ENCODE peak calls at places on chromosomes 1 and 21, in four cellular contexts. One of them, this sample, is unnamed.

GRCh38 chr1:182707116-182707515 is 22.7 kb upstream of the RGS8 start:
- DNase-seq in WTC11: no peak
- DNase-seq in K562: no peak
- DNase-seq in HepG2: no peak
- DNase-seq in this sample: no peak

GRCh38 chr1:15736035-15736665 is at the start of gene SLC25A34:
- DNase-seq in WTC11: peak; percentile 41
- DNase-seq in K562: no peak
- DNase-seq in HepG2: peak; percentile 42
- DNase-seq in this sample: no peak

GRCh38 chr21:26708223-26708800 is 135.2 kb upstream of the CYYR1 start:
- DNase-seq in WTC11: no peak
- DNase-seq in K562: no peak
- DNase-seq in HepG2: no peak
- DNase-seq in this sample: no peak

GRCh38 chr1:5820026-5820421 is 172.2 kb downstream of the NPHP4 start:
- DNase-seq in WTC11: no peak
- DNase-seq in K562: no peak
- DNase-seq in HepG2: no peak
- DNase-seq in this sample: no peak

GRCh38 chr1:63893976-63894375 is 120.2 kb downstream of the ROR1 start:
- DNase-seq in WTC11: no peak
- DNase-seq in K562: no peak
- DNase-seq in HepG2: no peak
- DNase-seq in this sample: no peak

GRCh38 chr1:204972461-204972860 is 70.6 kb upstream of the CNTN2 start:
- DNase-seq in WTC11: no peak
- DNase-seq in K562: no peak
- DNase-seq in HepG2: no peak
- DNase-seq in this sample: no peak

GRCh38 chr21:17679002-17679600 is 66.4 kb upstream of the BTG3 start:
- DNase-seq in WTC11: no peak
- DNase-seq in K562: peak; percentile 54
- DNase-seq in HepG2: peak; percentile 57
- DNase-seq in this sample: peak; percentile 48

GRCh38 chr1:165897326-165898303 is 70.2 kb downstream of the UCK2 start:
- DNase-seq in WTC11: no peak
- DNase-seq in K562: no peak
- DNase-seq in HepG2: no peak
- DNase-seq in this sample: no peak

GRCh38 chr1:110380667-110381283 is 10.1 kb downstream of the SLC16A4 start:
- DNase-seq in WTC11: no peak
- DNase-seq in K562: no peak
- DNase-seq in HepG2: no peak
- DNase-seq in this sample: no peak

GRCh38 chr21:38255718-38256117 is 1.1 kb upstream of the KCNJ15 start:
- DNase-seq in WTC11: no peak
- DNase-seq in K562: no peak
- DNase-seq in HepG2: no peak
- DNase-seq in this sample: no peak

GRCh38 chr1:8113257-8114220 is 87.4 kb upstream of the ERRFI1 start:
- DNase-seq in WTC11: no peak
- DNase-seq in K562: no peak
- DNase-seq in HepG2: no peak
- DNase-seq in this sample: no peak

GRCh38 chr1:22289251-22289995 is 146.5 kb upstream of the WNT4 start:
- DNase-seq in WTC11: no peak
- DNase-seq in K562: no peak
- DNase-seq in HepG2: no peak
- DNase-seq in this sample: no peak

GRCh38 chr21:24123785-24124184 is 1483.5 kb downstream of the MRPL39 start:
- DNase-seq in WTC11: no peak
- DNase-seq in K562: no peak
- DNase-seq in HepG2: no peak
- DNase-seq in this sample: no peak

GRCh38 chr1:100950776-100951175 is 54.9 kb downstream of the SLC30A7 start:
- DNase-seq in WTC11: peak; percentile 13
- DNase-seq in K562: no peak
- DNase-seq in HepG2: no peak
- DNase-seq in this sample: no peak

GRCh38 chr1:16980473-16981268 is at the start of gene MFAP2:
- DNase-seq in WTC11: peak; percentile 66
- DNase-seq in K562: no peak
- DNase-seq in HepG2: no peak
- DNase-seq in this sample: no peak

GRCh38 chr1:21622466-21623315 is 46.5 kb downstream of the RAP1GAP start:
- DNase-seq in WTC11: peak; percentile 64
- DNase-seq in K562: peak; percentile 85
- DNase-seq in HepG2: no peak
- DNase-seq in this sample: no peak

GRCh38 chr1:41504126-41505035 is 19.9 kb upstream of the EDN2 start:
- DNase-seq in WTC11: no peak
- DNase-seq in K562: peak; percentile 45
- DNase-seq in HepG2: no peak
- DNase-seq in this sample: no peak

GRCh38 chr1:178307264-178307663 is 189.5 kb downstream of the CLEC20A start:
- DNase-seq in WTC11: no peak
- DNase-seq in K562: no peak
- DNase-seq in HepG2: no peak
- DNase-seq in this sample: no peak

GRCh38 chr1:19484793-19485361 is 462 bp downstream of the CAPZB start:
- DNase-seq in WTC11: peak; percentile 32
- DNase-seq in K562: peak; percentile 57
- DNase-seq in HepG2: no peak
- DNase-seq in this sample: no peak

GRCh38 chr1:109630081-109630880 is 10.6 kb downstream of the AMPD2 start:
- DNase-seq in WTC11: peak; percentile 67
- DNase-seq in K562: peak; percentile 77
- DNase-seq in HepG2: no peak
- DNase-seq in this sample: no peak

GRCh38 chr1:201724760-201725105 is 104.2 kb upstream of the IPO9 start:
- DNase-seq in WTC11: no peak
- DNase-seq in K562: no peak
- DNase-seq in HepG2: no peak
- DNase-seq in this sample: no peak

GRCh38 chr1:162902372-162902771 is 41.4 kb upstream of the CCDC190 start:
- DNase-seq in WTC11: no peak
- DNase-seq in K562: no peak
- DNase-seq in HepG2: no peak
- DNase-seq in this sample: no peak

GRCh38 chr1:8408151-8408839 is 90.4 kb downstream of the SLC45A1 start:
- DNase-seq in WTC11: no peak
- DNase-seq in K562: no peak
- DNase-seq in HepG2: no peak
- DNase-seq in this sample: no peak

GRCh38 chr1:241972703-241973375 is 15.3 kb downstream of the BECN2 start:
- DNase-seq in WTC11: peak; percentile 56
- DNase-seq in K562: no peak
- DNase-seq in HepG2: peak; percentile 28
- DNase-seq in this sample: no peak
- TF ChIP-seq CREM in WTC11: no peak
- TF ChIP-seq CREM in K562: no peak
- TF ChIP-seq CREM in HepG2: no peak
- TF ChIP-seq CREM in this sample: no peak

DNA sequence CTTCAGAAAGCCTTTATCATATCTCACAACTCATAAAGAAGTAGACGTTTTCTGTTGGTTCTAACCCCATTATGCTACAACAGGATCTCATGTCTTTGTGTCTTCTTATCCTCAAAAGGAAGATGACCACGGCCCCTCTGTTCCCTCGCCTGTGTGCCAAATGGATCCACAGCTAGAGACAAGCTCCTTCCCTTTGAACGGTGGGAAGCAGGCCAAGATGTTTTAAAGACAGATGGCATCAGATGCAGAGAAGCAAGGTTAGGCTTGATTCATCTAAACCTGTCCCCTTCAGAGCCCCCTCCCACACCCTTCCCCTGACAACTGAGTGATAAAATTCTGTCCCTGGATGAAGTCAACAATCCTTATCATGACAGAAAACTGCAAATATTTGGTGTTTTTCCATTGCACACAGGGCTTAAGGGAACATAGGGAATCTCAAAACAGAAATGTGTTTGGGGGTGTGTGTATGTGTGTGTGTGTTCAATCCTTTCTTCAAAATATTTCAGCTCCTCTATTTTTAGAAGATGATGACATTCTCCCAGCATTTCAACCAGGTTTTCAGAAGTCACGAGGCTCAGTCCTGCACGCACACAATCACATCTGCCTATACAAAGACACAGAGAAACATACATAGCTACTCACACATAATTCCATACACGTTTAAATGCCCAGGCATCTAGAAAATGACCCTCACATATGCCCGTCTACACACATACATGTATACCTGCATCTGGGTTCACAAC is 27.8 kb upstream of the FMOD start:
- DNase-seq in WTC11: no peak
- DNase-seq in K562: no peak
- DNase-seq in HepG2: no peak
- DNase-seq in this sample: no peak
- TF ChIP-seq CREM in WTC11: no peak
- TF ChIP-seq CREM in K562: no peak
- TF ChIP-seq CREM in HepG2: no peak
- TF ChIP-seq CREM in this sample: no peak

GRCh38 chr1:114008352-114009041 is 29.2 kb downstream of the OLFML3 start:
- DNase-seq in WTC11: no peak
- DNase-seq in K562: no peak
- DNase-seq in HepG2: no peak
- DNase-seq in this sample: no peak

GRCh38 chr1:113999233-113999632 is 20.0 kb downstream of the OLFML3 start:
- DNase-seq in WTC11: no peak
- DNase-seq in K562: no peak
- DNase-seq in HepG2: no peak
- DNase-seq in this sample: no peak

GRCh38 chr1:114003431-114003830 is 24.2 kb downstream of the OLFML3 start:
- DNase-seq in WTC11: no peak
- DNase-seq in K562: no peak
- DNase-seq in HepG2: no peak
- DNase-seq in this sample: no peak

GRCh38 chr1:113998361-113998760 is 19.1 kb downstream of the OLFML3 start:
- DNase-seq in WTC11: no peak
- DNase-seq in K562: no peak
- DNase-seq in HepG2: no peak
- DNase-seq in this sample: no peak

GRCh38 chr1:114002492-114003290 is 23.4 kb downstream of the OLFML3 start:
- DNase-seq in WTC11: no peak
- DNase-seq in K562: no peak
- DNase-seq in HepG2: peak; percentile 4
- DNase-seq in this sample: no peak
- TF ChIP-seq CREM in WTC11: no peak
- TF ChIP-seq CREM in K562: no peak
- TF ChIP-seq CREM in HepG2: no peak
- TF ChIP-seq CREM in this sample: no peak

GRCh38 chr1:27416387-27417111 is 24.1 kb downstream of the GPR3 start:
- DNase-seq in WTC11: no peak
- DNase-seq in K562: peak; percentile 63
- DNase-seq in HepG2: peak; percentile 44
- DNase-seq in this sample: peak; percentile 70
- TF ChIP-seq CREM in WTC11: no peak
- TF ChIP-seq CREM in K562: no peak
- TF ChIP-seq CREM in HepG2: no peak
- TF ChIP-seq CREM in this sample: peak; percentile 36

This sample was measured in GM12878.